ENCODE peak calls at places on chromosomes 3 and 15, in ten cellular contexts. D, T, N, Y, J, S, I, U, M and B are unnamed samples.
A peak's percentile ranks its signal among the peaks of the same experiment; 100 is the strongest.

GRCh38 chr15:69783211-69783610 is 314.5 kb downstream of the TLE3 start:
- DNase-seq in D (no peak), T (no peak), N (no peak), Y (no peak), J (no peak), S (no peak), I (no peak), U (no peak), M (no peak), B (no peak)

GRCh38 chr3:33093847-33094246 is 3.1 kb downstream of the GLB1 start:
- DNase-seq in D (no peak), T (no peak), N (no peak), Y (no peak), J (no peak), S (no peak), I (no peak), U (no peak), M (no peak), B (no peak)

GRCh38 chr3:49675912-49676311 is 1.8 kb downstream of the APEH start:
- DNase-seq in D (no peak), T (peak; percentile 64), N (no peak), Y (no peak), J (no peak), S (no peak), I (no peak), U (no peak), M (no peak), B (no peak)

GRCh38 chr3:98695816-98696215 is 67.3 kb upstream of the ST3GAL6 start:
- DNase-seq in D (no peak), T (no peak), N (no peak), Y (no peak), J (no peak), S (no peak), I (no peak), U (no peak), M (peak; percentile 33), B (no peak)

GRCh38 chr15:57427367-57427821 is 51.1 kb downstream of the CGNL1 start:
- DNase-seq in D (no peak), T (no peak), N (no peak), Y (no peak), J (peak; percentile 69), S (no peak), I (peak; percentile 27), U (peak; percentile 71), M (peak; percentile 68), B (no peak)

GRCh38 chr3:29310865-29311264 is 30.0 kb downstream of the RBMS3 start:
- DNase-seq in D (no peak), T (no peak), N (no peak), Y (no peak), J (no peak), S (no peak), I (no peak), U (no peak), M (no peak), B (no peak)

GRCh38 chr15:45126535-45127158 is 3.0 kb downstream of the DUOXA1 start:
- DNase-seq in D (no peak), T (no peak), N (peak; percentile 34), Y (no peak), J (peak; percentile 29), S (no peak), I (no peak), U (no peak), M (peak; percentile 43), B (no peak)

GRCh38 chr3:141368062-141368924 is at the start of gene ZBTB38:
- DNase-seq in D (no peak), T (peak; percentile 98), N (peak; percentile 85), Y (peak; percentile 93), J (peak; percentile 96), S (peak; percentile 85), I (peak; percentile 90), U (peak; percentile 95), M (peak; percentile 98), B (peak; percentile 69)

DNA sequence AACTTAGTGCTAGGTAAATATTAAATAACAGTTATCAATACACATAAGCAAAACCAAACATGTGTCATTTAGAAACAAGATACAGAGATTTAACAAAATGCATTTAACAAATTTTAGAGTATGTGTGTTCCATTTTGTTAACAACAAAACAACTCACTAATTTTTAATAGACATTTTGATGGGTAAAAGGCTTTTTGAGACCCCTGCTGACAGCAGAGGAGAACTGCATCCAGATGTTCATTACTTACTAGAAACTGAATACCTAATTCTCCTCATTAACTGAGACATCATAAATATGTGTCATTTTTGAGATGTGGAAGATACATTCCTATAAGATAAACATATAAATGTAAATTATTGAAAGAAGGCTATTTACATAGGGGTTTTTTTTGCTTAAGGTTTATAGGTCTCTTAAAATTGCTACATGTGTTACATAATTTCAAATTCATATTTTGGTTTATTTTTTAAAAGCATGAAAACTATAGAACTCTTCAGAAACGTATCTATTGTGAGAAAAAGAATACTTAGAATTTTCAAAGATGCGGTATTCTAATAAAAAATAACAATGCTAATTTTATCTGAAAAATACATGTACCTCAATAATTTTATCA is 1009.8 kb downstream of the TUSC7 start:
- DNase-seq in D (no peak), T (no peak), N (peak; percentile 11), Y (no peak), J (peak; percentile 31), S (no peak), I (no peak), U (peak; percentile 6), M (peak; percentile 37), B (no peak)
- TF ChIP-seq CTCF in D (no peak), T (peak; percentile 32), N (peak; percentile 56), Y (no peak), J (peak; percentile 90), S (peak; percentile 81), I (peak; percentile 54), U (peak; percentile 82), M (peak; percentile 81), B (peak; percentile 82)

GRCh38 chr15:68277131-68277604 is 377 bp upstream of the FEM1B start:
- DNase-seq in D (no peak), T (no peak), N (no peak), Y (peak; percentile 50), J (peak; percentile 59), S (peak; percentile 12), I (peak; percentile 26), U (peak; percentile 55), M (peak; percentile 78), B (no peak)

GRCh38 chr15:68279218-68279533 is 1.6 kb downstream of the FEM1B start:
- DNase-seq in D (no peak), T (no peak), N (no peak), Y (no peak), J (no peak), S (no peak), I (no peak), U (no peak), M (no peak), B (no peak)

GRCh38 chr15:68276668-68277067 is 877 bp upstream of the FEM1B start:
- DNase-seq in D (no peak), T (no peak), N (no peak), Y (no peak), J (no peak), S (no peak), I (no peak), U (no peak), M (no peak), B (no peak)

GRCh38 chr15:68278345-68279217 is 1.0 kb downstream of the FEM1B start:
- DNase-seq in D (no peak), T (no peak), N (peak; percentile 23), Y (no peak), J (no peak), S (no peak), I (peak; percentile 64), U (peak; percentile 56), M (peak; percentile 24), B (no peak)

DNA sequence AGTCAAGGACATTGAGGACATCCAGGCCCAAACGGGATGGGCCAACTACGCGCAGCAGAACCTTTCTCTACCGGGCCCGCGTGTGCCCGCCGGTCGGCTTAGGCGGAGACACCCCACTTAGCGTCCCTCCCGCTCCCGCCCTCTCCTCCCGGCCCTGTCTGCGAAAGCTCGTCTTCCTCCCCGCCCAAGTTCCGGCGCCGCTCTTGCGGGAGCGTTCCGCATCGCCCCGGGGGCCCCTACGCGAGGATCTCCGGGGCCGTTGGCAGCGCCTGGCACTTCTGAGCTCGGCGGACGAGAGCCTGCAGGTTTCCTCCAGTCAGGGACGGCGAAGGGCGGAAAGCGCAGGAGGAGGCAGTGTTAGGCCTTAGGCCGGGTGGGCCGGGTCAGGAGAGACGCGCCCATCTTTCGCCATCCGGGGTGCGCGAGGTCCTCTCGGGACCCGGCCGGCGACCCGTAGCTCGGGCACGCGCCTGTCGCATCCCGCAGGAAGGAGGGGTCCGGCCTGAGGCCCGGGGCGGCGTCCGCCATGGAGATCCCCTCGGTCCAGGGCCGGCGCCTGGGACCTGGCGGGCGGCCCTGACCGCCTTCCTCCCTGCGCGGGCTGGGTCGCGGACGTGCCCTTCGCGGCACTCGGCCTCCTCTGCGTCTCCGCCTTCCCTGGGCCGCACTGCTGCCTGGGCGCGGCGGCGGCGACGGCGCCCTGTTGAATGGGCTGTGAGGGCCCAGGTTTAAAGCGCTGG is at the start of gene FEM1B:
- DNase-seq in D (peak; percentile 93), T (peak; percentile 97), N (peak; percentile 96), Y (peak; percentile 89), J (peak; percentile 93), S (peak; percentile 75), I (peak; percentile 90), U (peak; percentile 93), M (peak; percentile 96), B (no peak)
- H3K4me3 ChIP-seq in D (peak within 1 kb of the TSS; percentile 93), T (peak within 1 kb of the TSS; percentile 95), N (peak within 1 kb of the TSS; percentile 69), Y (peak within 1 kb of the TSS; percentile 87), J (peak within 1 kb of the TSS; percentile 98), S (peak within 1 kb of the TSS; percentile 83), I (peak within 1 kb of the TSS; percentile 79), U (peak within 1 kb of the TSS; percentile 69), M (peak within 1 kb of the TSS; percentile 70), B (peak within 1 kb of the TSS; percentile 79)

GRCh38 chr3:94036909-94037507 is 8.6 kb upstream of the STX19 start:
- DNase-seq in D (no peak), T (no peak), N (peak; percentile 26), Y (no peak), J (peak; percentile 66), S (no peak), I (no peak), U (peak; percentile 34), M (peak; percentile 51), B (no peak)
- TF ChIP-seq CTCF in D (peak; percentile 48), T (peak; percentile 27), N (peak; percentile 55), Y (peak; percentile 7), J (peak; percentile 67), S (peak; percentile 42), I (peak; percentile 25), U (peak; percentile 48), M (peak; percentile 59), B (peak; percentile 65)

GRCh38 chr3:195260286-195260905 is 10.6 kb downstream of the XXYLT1 start:
- DNase-seq in D (no peak), T (peak; percentile 89), N (peak; percentile 28), Y (peak; percentile 42), J (no peak), S (no peak), I (no peak), U (no peak), M (no peak), B (no peak)

GRCh38 chr3:195259564-195260285 is 11.2 kb downstream of the XXYLT1 start:
- DNase-seq in D (peak; percentile 94), T (peak; percentile 97), N (peak; percentile 97), Y (peak; percentile 88), J (peak; percentile 95), S (peak; percentile 88), I (peak; percentile 80), U (peak; percentile 72), M (peak; percentile 98), B (no peak)

GRCh38 chr3:195258449-195259145 is 12.4 kb downstream of the XXYLT1 start:
- DNase-seq in D (peak; percentile 53), T (no peak), N (peak; percentile 18), Y (peak; percentile 29), J (no peak), S (no peak), I (no peak), U (no peak), M (no peak), B (no peak)

GRCh38 chr3:195257454-195258448 is 13.2 kb downstream of the XXYLT1 start:
- DNase-seq in D (peak; percentile 48), T (no peak), N (no peak), Y (peak; percentile 26), J (no peak), S (no peak), I (no peak), U (no peak), M (no peak), B (no peak)

DNA sequence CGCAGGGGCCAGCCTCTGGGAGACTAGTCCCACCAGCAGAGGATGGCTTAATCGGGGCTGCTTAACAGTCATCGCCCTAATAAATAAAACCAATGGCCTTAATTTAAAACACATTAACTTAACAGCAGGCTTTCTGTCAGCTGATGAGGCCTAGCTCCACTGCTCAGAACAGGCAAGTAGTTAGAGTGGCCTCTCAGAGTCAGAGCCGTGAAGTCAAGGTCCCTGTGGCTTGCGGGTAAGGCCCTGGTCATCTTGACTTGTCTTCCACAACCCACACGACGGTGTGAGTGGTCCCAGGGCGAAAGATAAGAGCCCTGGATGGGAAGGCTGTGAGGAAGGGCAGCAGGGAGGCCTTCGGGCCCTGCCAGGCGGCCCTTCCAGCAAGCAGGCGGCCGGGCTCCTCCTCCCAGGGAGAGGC is 11.8 kb downstream of the XXYLT1 start:
- DNase-seq in D (no peak), T (no peak), N (no peak), Y (no peak), J (peak; percentile 82), S (no peak), I (no peak), U (peak; percentile 9), M (peak; percentile 68), B (no peak)
- H3K4me3 ChIP-seq in D (peak overlapping the region; percentile 54), T (peak overlapping the region; percentile 57), N (peak overlapping the region; percentile 62), Y (peak overlapping the region; percentile 24), J (peak overlapping the region; percentile 58), S (peak overlapping the region; percentile 28), I (no peak overlapping the region), U (peak overlapping the region; percentile 65), M (peak overlapping the region; percentile 58), B (peak overlapping the region; percentile 62)